ENCODE peak calls at places on chromosomes 6 and 20, in six cellular contexts. K, M, X, E, P and T are unnamed samples.

GRCh38 chr20:9928281-9928737 is 89.4 kb upstream of the PAK5 start:
- DNase-seq in X (no peak), P (no peak), K (no peak), M (no peak), E (no peak), T (no peak)

GRCh38 chr6:44462797-44463770 is 75.6 kb downstream of the CDC5L start:
- DNase-seq in M (no peak), K (no peak), P (no peak), E (no peak), X (no peak), T (no peak)

GRCh38 chr20:2873747-2874041 is 413 bp downstream of the PTPRA start:
- DNase-seq in P (no peak), K (peak), E (peak), M (peak), X (no peak), T (peak)

GRCh38 chr20:32538526-32538918 is 46.6 kb downstream of the NOL4L start:
- DNase-seq in E (peak), K (no peak), M (no peak), X (no peak), P (no peak), T (no peak)

GRCh38 chr6:163790296-163790840 is 375.9 kb downstream of the QKI start:
- DNase-seq in P (no peak), X (no peak), K (no peak), E (no peak), M (no peak), T (no peak)

GRCh38 chr20:53894707-53895384 is 175.5 kb downstream of the BCAS1 start:
- DNase-seq in E (no peak), P (no peak), K (no peak), X (no peak), M (no peak), T (no peak)

GRCh38 chr20:45626540-45626939 is 3.0 kb upstream of the WFDC10A start:
- DNase-seq in M (no peak), X (no peak), P (no peak), K (no peak), E (no peak), T (no peak)

GRCh38 chr20:34512955-34513419 is 3.2 kb upstream of the DYNLRB1 start:
- DNase-seq in M (no peak), E (no peak), P (no peak), K (no peak), X (no peak), T (no peak)

GRCh38 chr20:61994546-61994945 is 71.1 kb downstream of the TAF4 start:
- DNase-seq in E (no peak), K (no peak), P (no peak), M (no peak), X (no peak), T (no peak)

GRCh38 chr6:39203398-39203797 is 25.9 kb downstream of the KCNK5 start:
- DNase-seq in M (no peak), E (no peak), P (no peak), X (no peak), K (no peak), T (no peak)

GRCh38 chr6:128572286-128572685 is 51.9 kb upstream of the PTPRK start:
- DNase-seq in E (no peak), X (no peak), K (no peak), P (no peak), M (no peak), T (no peak)

GRCh38 chr6:166670894-166671293 is 43.8 kb upstream of the RPS6KA2 start:
- DNase-seq in M (no peak), K (no peak), E (no peak), X (no peak), P (no peak), T (no peak)

GRCh38 chr6:84269947-84270733 is 42.7 kb upstream of the CEP162 start:
- DNase-seq in K (no peak), M (no peak), P (no peak), E (no peak), X (no peak), T (no peak)

GRCh38 chr6:37480951-37481597 is 18.6 kb downstream of the CCDC167 start:
- DNase-seq in E (no peak), M (no peak), X (no peak), P (no peak), K (no peak), T (no peak)

GRCh38 chr6:127923135-127923534 is 22.3 kb upstream of the THEMIS start:
- DNase-seq in K (no peak), P (no peak), M (no peak), E (no peak), X (no peak), T (no peak)

GRCh38 chr6:35258858-35259193 is 709 bp upstream of the ZNF76 start:
- DNase-seq in P (no peak), M (no peak), K (peak), E (no peak), X (peak), T (no peak)

GRCh38 chr6:6665505-6665904 is 77.0 kb downstream of the LY86 start:
- DNase-seq in P (no peak), X (no peak), K (no peak), M (no peak), E (no peak), T (no peak)

GRCh38 chr6:52514514-52514913 is 62.3 kb downstream of the TRAM2 start:
- DNase-seq in X (peak), E (no peak), P (peak), M (no peak), K (no peak), T (no peak)

GRCh38 chr6:650098-650497 is 6.8 kb downstream of the HUS1B start:
- DNase-seq in E (no peak), K (no peak), P (no peak), M (no peak), X (no peak), T (no peak)

GRCh38 chr20:10376271-10377075 is 57.5 kb downstream of the MKKS start:
- DNase-seq in X (peak), E (no peak), K (no peak), M (no peak), P (no peak), T (no peak)

GRCh38 chr6:53792016-53792415 is 2.8 kb upstream of the LRRC1 start:
- DNase-seq in P (no peak), X (no peak), M (no peak), E (no peak), K (no peak), T (no peak)

GRCh38 chr20:44615169-44615791 is 32.9 kb downstream of the PKIG start:
- DNase-seq in P (no peak), K (no peak), M (no peak), E (no peak), X (no peak), T (no peak)

GRCh38 chr6:2999621-3000455 is at the start of gene NQO2:
- DNase-seq in P (no peak), X (peak), K (peak), E (no peak), M (peak), T (peak)

GRCh38 chr6:7673063-7673536 is 52.8 kb upstream of the BMP6 start:
- DNase-seq in E (peak), K (no peak), M (no peak), X (no peak), P (peak), T (peak)

GRCh38 chr6:41430875-41431274 is 95.5 kb downstream of the NCR2 start:
- DNase-seq in M (no peak), K (no peak), X (no peak), E (peak), P (no peak), T (no peak)

GRCh38 chr20:32516985-32517873 is 67.9 kb downstream of the NOL4L start:
- DNase-seq in M (no peak), K (no peak), E (no peak), P (no peak), X (no peak), T (no peak)

GRCh38 chr6:87391334-87391733 is 16.4 kb upstream of the CFAP206 start:
- DNase-seq in P (no peak), K (no peak), M (no peak), X (peak), E (peak), T (no peak)

GRCh38 chr20:13813910-13814309 is 29.1 kb downstream of the NDUFAF5 start:
- DNase-seq in X (no peak), P (no peak), K (no peak), M (no peak), E (no peak), T (no peak)

GRCh38 chr20:32536861-32537656 is 48.1 kb downstream of the NOL4L start:
- DNase-seq in M (no peak), X (no peak), P (no peak), E (no peak), K (peak), T (peak)

GRCh38 chr6:20631525-20631924 is 97.3 kb downstream of the CDKAL1 start:
- DNase-seq in K (no peak), P (no peak), X (no peak), E (no peak), M (no peak), T (no peak)

GRCh38 chr6:64012351-64013060 is 376.9 kb downstream of the PHF3 start:
- DNase-seq in K (no peak), M (no peak), X (peak), P (no peak), E (peak), T (peak)

GRCh38 chr6:53119772-53120409 is 28.8 kb downstream of the GCM1 start:
- DNase-seq in K (no peak), M (no peak), E (peak), X (no peak), P (peak), T (peak)

GRCh38 chr6:40947876-40948514 is 91.0 kb downstream of the UNC5CL start:
- DNase-seq in M (no peak), K (no peak), X (peak), E (peak), P (peak), T (no peak)